ENCODE peak calls at places on chromosomes 11 and 22, in four cellular contexts. U is T-cell, P is T follicular helper cell, W is activated T-cell treated with anti-CD3 and anti-CD28 coated beads for 48 hours. D is an unnamed sample.

GRCh38 chr22:49152146-49152929 is 675.3 kb downstream of the BRD1 start:
- DNase-seq in U (no peak), P (no peak), W (no peak), D (no peak)

GRCh38 chr11:132115454-132115853 is 745.0 kb downstream of the NTM start:
- DNase-seq in U (no peak), P (no peak), W (no peak), D (no peak)

GRCh38 chr11:67022341-67022933 is 497 bp upstream of the SYT12 start:
- DNase-seq in U (no peak), P (no peak), W (no peak), D (peak)

GRCh38 chr22:27684856-27685255 is 116.7 kb downstream of the MN1 start:
- DNase-seq in U (no peak), P (no peak), W (no peak), D (no peak)

GRCh38 chr22:43142881-43143562 is at the start of gene MCAT:
- DNase-seq in U (peak), P (peak), W (peak), D (peak)

GRCh38 chr11:57160665-57161064 is 21.1 kb upstream of the LRRC55 start:
- DNase-seq in U (no peak), P (no peak), W (no peak), D (no peak)

GRCh38 chr22:42320463-42321416 is 50.3 kb upstream of the TCF20 start:
- DNase-seq in U (no peak), P (no peak), W (no peak), D (no peak)

GRCh38 chr11:94895971-94896370 is 77.4 kb downstream of the CWC15 start:
- DNase-seq in U (no peak), P (no peak), W (no peak), D (no peak)

GRCh38 chr11:114745150-114745671 is 66.9 kb downstream of the NXPE2 start:
- DNase-seq in U (no peak), P (no peak), W (no peak), D (no peak)

GRCh38 chr22:35684732-35685131 is 32.9 kb upstream of the APOL5 start:
- DNase-seq in U (no peak), P (no peak), W (no peak), D (no peak)

GRCh38 chr22:31753005-31753633 is 700 bp upstream of the DEPDC5 start:
- DNase-seq in U (no peak), P (no peak), W (no peak), D (no peak)

GRCh38 chr11:124115782-124116616 is 749 bp downstream of the VWA5A start:
- DNase-seq in U (no peak), P (no peak), W (no peak), D (no peak)

GRCh38 chr11:9953994-9954626 is 290.2 kb downstream of the SWAP70 start:
- DNase-seq in U (no peak), P (no peak), W (no peak), D (no peak)

GRCh38 chr11:122235615-122236014 is 119.6 kb upstream of the BLID start:
- DNase-seq in U (no peak), P (no peak), W (no peak), D (no peak)

GRCh38 chr11:66668653-66669430 is 8.8 kb downstream of the RBM4B start:
- DNase-seq in U (no peak), P (no peak), W (no peak), D (no peak)

GRCh38 chr11:23263466-23263865 is 403.2 kb upstream of the CCDC179 start:
- DNase-seq in U (no peak), P (no peak), W (no peak), D (no peak)

GRCh38 chr11:77075425-77075905 is 8.7 kb downstream of the CAPN5 start:
- DNase-seq in U (no peak), P (no peak), W (no peak), D (no peak)

GRCh38 chr11:128342511-128343133 is 244.7 kb downstream of the ETS1 start:
- DNase-seq in U (peak), P (peak), W (peak), D (no peak)

GRCh38 chr11:72338741-72339140 is 94.8 kb upstream of the PHOX2A start:
- DNase-seq in U (no peak), P (no peak), W (no peak), D (no peak)

GRCh38 chr22:20967697-20968201 is 694 bp downstream of the AIFM3 start:
- DNase-seq in U (no peak), P (no peak), W (no peak), D (no peak)

GRCh38 chr11:106706355-106706754 is 311.9 kb downstream of the GUCY1A2 start:
- DNase-seq in U (no peak), P (no peak), W (no peak), D (no peak)

GRCh38 chr11:107018902-107019493 is 722 bp upstream of the GUCY1A2 start:
- DNase-seq in U (no peak), P (no peak), W (no peak), D (peak)

GRCh38 chr11:131763193-131763890 is 392.9 kb downstream of the NTM start:
- DNase-seq in U (no peak), P (no peak), W (no peak), D (no peak)

GRCh38 chr22:26558246-26558895 is 31.6 kb downstream of the TPST2 start:
- DNase-seq in U (no peak), P (no peak), W (no peak), D (no peak)

GRCh38 chr11:79362821-79363220 is 78.0 kb downstream of the TENM4 start:
- DNase-seq in U (no peak), P (no peak), W (no peak), D (no peak)

GRCh38 chr22:17268501-17269223 is 49.4 kb upstream of the ADA2 start:
- DNase-seq in U (no peak), P (no peak), W (no peak), D (no peak)

GRCh38 chr22:30559889-30560288 is 13.3 kb upstream of the SEC14L6 start:
- DNase-seq in U (no peak), P (no peak), W (no peak), D (no peak)

GRCh38 chr11:128565881-128566280 is 21.5 kb downstream of the ETS1 start:
- DNase-seq in U (no peak), P (no peak), W (no peak), D (no peak)

GRCh38 chr11:28606930-28607329 is 498.7 kb downstream of the METTL15 start:
- DNase-seq in U (no peak), P (no peak), W (no peak), D (no peak)

GRCh38 chr11:46026616-46027293 is 94.5 kb downstream of the PHF21A start:
- DNase-seq in U (no peak), P (no peak), W (no peak), D (no peak)

GRCh38 chr22:48021946-48022345 is 1259.5 kb downstream of the TBC1D22A start:
- DNase-seq in U (no peak), P (no peak), W (no peak), D (no peak)